ENCODE peak calls at places on chromosomes 13 and 19, in seven cellular contexts. E, Y, R, V, L, W and G are unnamed samples.

GRCh38 chr13:100872761-100873160 is 198.2 kb upstream of the TMTC4 start:
- DNase-seq in E (no peak), Y (no peak), R (no peak), V (no peak), L (no peak), W (no peak), G (no peak)

GRCh38 chr13:107117327-107118012 is 549.5 kb upstream of the ARGLU1 start:
- DNase-seq in E (no peak), Y (no peak), R (no peak), V (no peak), L (no peak), W (no peak), G (no peak)

GRCh38 chr13:112143753-112144615 is 77.0 kb downstream of the SOX1 start:
- DNase-seq in E (peak; percentile 20), Y (no peak), R (no peak), V (no peak), L (no peak), W (no peak), G (no peak)

GRCh38 chr13:36857273-36857672 is 38.3 kb downstream of the RFXAP start:
- DNase-seq in E (no peak), Y (no peak), R (no peak), V (peak; percentile 24), L (no peak), W (no peak), G (no peak)

GRCh38 chr19:9847087-9847671 is 12.1 kb downstream of the PIN1 start:
- DNase-seq in E (peak; percentile 34), Y (peak; percentile 39), R (no peak), V (peak; percentile 99), L (no peak), W (peak; percentile 45), G (no peak)

GRCh38 chr19:16338470-16339360 is 14.1 kb downstream of the KLF2 start:
- DNase-seq in E (no peak), Y (peak; percentile 57), R (no peak), V (peak; percentile 95), L (peak; percentile 41), W (peak; percentile 17), G (no peak)

GRCh38 chr19:33530842-33531241 is 9.3 kb upstream of the PEPD start:
- DNase-seq in E (no peak), Y (no peak), R (no peak), V (no peak), L (no peak), W (no peak), G (no peak)

GRCh38 chr13:64525687-64526086 is 2704.4 kb downstream of the PCDH9 start:
- DNase-seq in E (no peak), Y (no peak), R (no peak), V (no peak), L (no peak), W (no peak), G (no peak)

GRCh38 chr13:31172001-31172400 is 10.3 kb upstream of the HSPH1 start:
- DNase-seq in E (no peak), Y (no peak), R (no peak), V (peak; percentile 67), L (no peak), W (no peak), G (no peak)

GRCh38 chr19:49684983-49685553 is 4.3 kb upstream of the ADM5 start:
- DNase-seq in E (no peak), Y (no peak), R (no peak), V (peak; percentile 18), L (no peak), W (no peak), G (no peak)

GRCh38 chr13:72820156-72820897 is 38.4 kb downstream of the PIBF1 start:
- DNase-seq in E (no peak), Y (no peak), R (no peak), V (peak; percentile 83), L (no peak), W (no peak), G (no peak)

GRCh38 chr13:58097831-58098230 is 466.3 kb downstream of the PCDH17 start:
- DNase-seq in E (no peak), Y (no peak), R (no peak), V (no peak), L (no peak), W (no peak), G (no peak)

GRCh38 chr13:105474983-105475382 is 1060.5 kb downstream of the EFNB2 start:
- DNase-seq in E (no peak), Y (no peak), R (no peak), V (no peak), L (no peak), W (no peak), G (no peak)

GRCh38 chr13:20351279-20352022 is 119.3 kb upstream of the GJB6 start:
- DNase-seq in E (no peak), Y (no peak), R (no peak), V (peak; percentile 78), L (no peak), W (peak; percentile 17), G (no peak)

GRCh38 chr19:42555317-42555716 is 27.0 kb upstream of the CEACAM1 start:
- DNase-seq in E (no peak), Y (no peak), R (no peak), V (no peak), L (no peak), W (no peak), G (peak; percentile 40)

GRCh38 chr19:10891360-10892108 is 20.2 kb downstream of the CARM1 start:
- DNase-seq in E (peak; percentile 29), Y (no peak), R (no peak), V (no peak), L (no peak), W (peak; percentile 52), G (peak; percentile 83)

GRCh38 chr19:51535535-51535934 is 4.1 kb upstream of the SIGLEC6 start:
- DNase-seq in E (no peak), Y (no peak), R (no peak), V (no peak), L (no peak), W (no peak), G (no peak)

GRCh38 chr19:12885749-12886706 is 973 bp downstream of the KLF1 start:
- DNase-seq in E (no peak), Y (no peak), R (no peak), V (no peak), L (no peak), W (no peak), G (peak; percentile 63)

GRCh38 chr13:49368688-49369087 is 75.2 kb downstream of the CAB39L start:
- DNase-seq in E (no peak), Y (no peak), R (no peak), V (no peak), L (no peak), W (no peak), G (no peak)

GRCh38 chr13:106337096-106337495 is 198.4 kb downstream of the EFNB2 start:
- DNase-seq in E (no peak), Y (no peak), R (no peak), V (no peak), L (no peak), W (no peak), G (no peak)

GRCh38 chr19:50890422-50891252 is 17.4 kb downstream of the KLK2 start:
- DNase-seq in E (no peak), Y (no peak), R (no peak), V (peak; percentile 61), L (no peak), W (no peak), G (no peak)

GRCh38 chr13:21074601-21075302 is 13.4 kb upstream of the LATS2 start:
- DNase-seq in E (no peak), Y (peak; percentile 50), R (no peak), V (peak; percentile 67), L (peak; percentile 41), W (no peak), G (no peak)

GRCh38 chr19:6273701-6274601 is 5.8 kb downstream of the MLLT1 start:
- DNase-seq in E (peak; percentile 83), Y (peak; percentile 87), R (peak; percentile 80), V (peak; percentile 99), L (no peak), W (peak; percentile 87), G (peak; percentile 54)

GRCh38 chr13:48291730-48292129 is 11.8 kb upstream of the RB1 start:
- DNase-seq in E (peak; percentile 28), Y (no peak), R (no peak), V (no peak), L (no peak), W (peak; percentile 19), G (no peak)

GRCh38 chr13:68908879-68909278 is 1198.7 kb upstream of the ATXN8OS start:
- DNase-seq in E (no peak), Y (no peak), R (no peak), V (no peak), L (no peak), W (no peak), G (no peak)

DNA sequence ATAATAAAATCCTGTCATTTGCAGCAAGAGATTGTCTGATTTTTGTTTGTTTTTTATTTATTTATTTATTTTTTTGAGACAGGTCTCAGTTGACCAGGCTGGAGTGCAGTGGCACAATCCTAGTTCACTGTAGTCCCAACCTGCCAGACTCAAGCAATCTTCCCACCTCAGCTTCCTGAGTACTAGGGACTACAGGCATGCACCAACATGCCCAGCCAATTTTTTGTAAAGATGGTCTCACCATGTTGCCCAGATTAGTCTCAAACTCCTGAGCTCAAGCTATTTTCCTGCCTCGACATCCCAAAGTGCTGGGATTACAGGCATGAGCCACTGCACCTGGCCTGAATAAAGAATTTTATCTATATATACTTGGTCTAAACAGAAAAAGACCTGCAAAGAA is 17.6 kb downstream of the ZNF233 start:
- DNase-seq in E (no peak), Y (no peak), R (no peak), V (no peak), L (no peak), W (no peak), G (no peak)
- H3K9me3 ChIP-seq in E (peaks cover 99% of the 10 kb centered on the region), Y (no peaks in the 10 kb centered on the region), R (no peaks in the 10 kb centered on the region), V (no peaks in the 10 kb centered on the region), L (peaks cover 9% of the 10 kb centered on the region), W (no peaks in the 10 kb centered on the region), G (peaks cover 95% of the 10 kb centered on the region)

DNA sequence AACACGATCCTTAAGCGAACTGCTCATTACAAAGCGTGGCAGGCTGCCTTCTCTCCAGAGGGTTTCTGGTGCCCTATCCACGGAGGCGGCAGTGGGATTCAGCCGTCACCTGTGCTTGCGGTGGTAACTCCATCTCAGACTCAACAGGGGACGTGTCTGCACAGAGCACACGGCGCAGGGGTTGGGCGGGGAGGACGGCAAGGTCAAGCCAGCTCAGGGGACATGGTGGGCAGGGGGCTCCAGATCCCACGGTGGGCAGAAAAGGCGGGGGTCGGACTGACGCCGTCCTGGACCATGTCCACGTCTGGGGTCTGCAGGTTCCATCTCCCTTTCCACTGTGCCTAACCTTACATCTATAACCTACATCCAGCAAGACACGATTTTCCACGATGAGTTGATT is 70.7 kb downstream of the RASA3 start:
- DNase-seq in E (no peak), Y (no peak), R (no peak), V (no peak), L (no peak), W (no peak), G (no peak)
- H3K4me1 ChIP-seq in E (peaks cover 62% of the 10 kb centered on the region), Y (peaks cover 17% of the 10 kb centered on the region), R (peaks cover 4% of the 10 kb centered on the region), V (peaks cover 38% of the 10 kb centered on the region), L (peaks cover 52% of the 10 kb centered on the region), W (peaks cover 28% of the 10 kb centered on the region), G (peaks cover 39% of the 10 kb centered on the region)

GRCh38 chr19:2877398-2878331 is 10.5 kb downstream of the ZNF556 start:
- DNase-seq in E (no peak), Y (no peak), R (no peak), V (no peak), L (no peak), W (no peak), G (no peak)
- H3K9me3 ChIP-seq in E (peaks cover 38% of the 10 kb centered on the region), Y (no peaks in the 10 kb centered on the region), R (no peaks in the 10 kb centered on the region), V (no peaks in the 10 kb centered on the region), L (peaks cover 13% of the 10 kb centered on the region), W (no peaks in the 10 kb centered on the region), G (peaks cover 35% of the 10 kb centered on the region)

GRCh38 chr19:30919737-30920136 is 429.5 kb downstream of the TSHZ3 start:
- DNase-seq in E (no peak), Y (no peak), R (no peak), V (no peak), L (no peak), W (no peak), G (no peak)
- H3K4me1 ChIP-seq in E (no peaks in the 10 kb centered on the region), Y (peaks cover 4% of the 10 kb centered on the region), R (no peaks in the 10 kb centered on the region), V (no peaks in the 10 kb centered on the region), L (no peaks in the 10 kb centered on the region), W (no peaks in the 10 kb centered on the region), G (no peaks in the 10 kb centered on the region)

GRCh38 chr19:44278181-44278690 is 18.6 kb downstream of the ZNF233 start:
- DNase-seq in E (no peak), Y (no peak), R (no peak), V (peak; percentile 85), L (no peak), W (no peak), G (no peak)
- H3K9me3 ChIP-seq in E (peaks cover 99% of the 10 kb centered on the region), Y (no peaks in the 10 kb centered on the region), R (no peaks in the 10 kb centered on the region), V (no peaks in the 10 kb centered on the region), L (peaks cover 18% of the 10 kb centered on the region), W (no peaks in the 10 kb centered on the region), G (peaks cover 95% of the 10 kb centered on the region)